ENCODE peak calls at places on chromosomes 1 and 21, in five cellular contexts. H is spleen, G is NCI-H2171 treated with DMSO at 0.1 percent for 48 hours, J is GM12892, D is right cardiac atrium. P is an unnamed sample.

GRCh38 chr21:25809013-25809412 is 74.2 kb downstream of the GABPA start:
- DNase-seq in D (no peak), G (no peak), J (no peak), H (no peak), P (no peak)

GRCh38 chr1:91617242-91617837 is 116.7 kb downstream of the CDC7 start:
- DNase-seq in D (no peak), J (no peak), H (no peak), G (peak), P (peak)

GRCh38 chr1:94045465-94046056 is 75.4 kb downstream of the ABCA4 start:
- DNase-seq in D (peak), H (peak), J (no peak), G (peak), P (peak)

GRCh38 chr1:84272401-84272800 is 29.1 kb upstream of the SAMD13 start:
- DNase-seq in G (no peak), H (no peak), J (no peak), D (no peak), P (peak)

GRCh38 chr1:162854245-162854860 is 6.6 kb downstream of the CCDC190 start:
- DNase-seq in G (peak), D (peak), H (no peak), J (peak), P (peak)

GRCh38 chr1:20037877-20038276 is 32.1 kb upstream of the PLA2G5 start:
- DNase-seq in H (peak), G (no peak), J (no peak), D (no peak), P (no peak)

GRCh38 chr1:169615803-169616202 is 14.1 kb downstream of the SELP start:
- DNase-seq in J (no peak), G (no peak), D (no peak), H (no peak), P (no peak)

GRCh38 chr1:29945426-29945825 is 709.1 kb downstream of the PTPRU start:
- DNase-seq in H (no peak), D (no peak), G (no peak), J (no peak), P (no peak)

GRCh38 chr1:117599822-117600221 is 6.0 kb upstream of the TENT5C start:
- DNase-seq in J (no peak), D (peak), H (no peak), G (no peak), P (peak)

GRCh38 chr1:10674700-10675598 is 121.5 kb downstream of the CASZ1 start:
- DNase-seq in J (no peak), D (no peak), G (peak), H (no peak), P (peak)

GRCh38 chr1:76294470-76295194 is 220.1 kb downstream of the ST6GALNAC3 start:
- DNase-seq in G (peak), H (no peak), J (no peak), D (no peak), P (peak)

GRCh38 chr1:48728599-48728998 is 48.1 kb downstream of the BEND5 start:
- DNase-seq in H (no peak), G (no peak), J (no peak), D (no peak), P (no peak)

GRCh38 chr21:27776925-27777553 is 810.2 kb upstream of the ADAMTS5 start:
- DNase-seq in J (no peak), G (no peak), H (no peak), D (peak), P (no peak)

GRCh38 chr21:16912075-16912474 is 600.8 kb upstream of the CXADR start:
- DNase-seq in G (no peak), D (no peak), H (no peak), J (no peak), P (no peak)

GRCh38 chr1:47582891-47583608 is 145.2 kb downstream of the FOXD2 start:
- DNase-seq in D (no peak), J (no peak), H (peak), G (no peak), P (no peak)

GRCh38 chr1:41769068-41769467 is 149.7 kb downstream of the HIVEP3 start:
- DNase-seq in D (no peak), G (no peak), J (no peak), H (no peak), P (peak)

GRCh38 chr1:196181594-196181878 is 426.7 kb downstream of the KCNT2 start:
- DNase-seq in G (no peak), D (no peak), H (no peak), J (no peak), P (peak)

GRCh38 chr21:31198575-31198974 is 145.5 kb downstream of the TIAM1 start:
- DNase-seq in D (no peak), G (peak), H (no peak), J (no peak), P (peak)

GRCh38 chr1:49163041-49163440 is 386.4 kb upstream of the BEND5 start:
- DNase-seq in H (no peak), D (no peak), J (no peak), G (no peak), P (peak)

GRCh38 chr1:170518965-170519364 is 13.0 kb upstream of the GORAB start:
- DNase-seq in J (no peak), H (no peak), G (no peak), D (no peak), P (no peak)

GRCh38 chr21:33544451-33544850 is 1.6 kb downstream of the SON start:
- DNase-seq in J (no peak), D (no peak), H (no peak), G (no peak), P (no peak)

GRCh38 chr1:108590947-108591346 is 31.0 kb downstream of the EEIG2 start:
- DNase-seq in J (no peak), G (no peak), D (no peak), H (no peak), P (no peak)

GRCh38 chr1:154847891-154848290 is 22.2 kb downstream of the KCNN3 start:
- DNase-seq in G (peak), J (no peak), D (peak), H (no peak), P (peak)

GRCh38 chr1:204980870-204981405 is 62.1 kb upstream of the CNTN2 start:
- DNase-seq in G (no peak), D (no peak), J (no peak), H (no peak), P (no peak)

GRCh38 chr1:93384656-93385055 is 38.9 kb downstream of the DR1 start:
- DNase-seq in H (no peak), D (no peak), G (no peak), J (no peak), P (no peak)

GRCh38 chr1:178688244-178688643 is 36.8 kb upstream of the RALGPS2 start:
- DNase-seq in H (no peak), D (peak), G (no peak), J (no peak), P (no peak)

GRCh38 chr1:109895720-109896504 is 14.7 kb upstream of the CSF1 start:
- DNase-seq in D (peak), G (no peak), J (no peak), H (peak), P (peak)

GRCh38 chr1:31714442-31715096 is 10.8 kb upstream of the COL16A1 start:
- DNase-seq in D (peak), H (peak), J (no peak), G (no peak), P (no peak)

GRCh38 chr1:41102653-41103052 is 81.1 kb upstream of the SLFNL1 start:
- DNase-seq in G (no peak), J (no peak), H (no peak), D (no peak), P (no peak)

GRCh38 chr21:37636152-37636860 is 269.7 kb downstream of the DYRK1A start:
- DNase-seq in D (no peak), J (no peak), H (no peak), G (no peak), P (no peak)

GRCh38 chr1:204662530-204662929 is 23.0 kb downstream of the LRRN2 start:
- DNase-seq in G (no peak), J (no peak), D (no peak), H (no peak), P (no peak)